ENCODE peak calls at places on chromosome 3, in six cellular contexts. One of them, this sample, is unnamed.

GRCh38 chr3:17891139-17891850 is 148.9 kb upstream of the TBC1D5 start:
- DNase-seq in pancreas: no peak
- DNase-seq in K562: no peak
- DNase-seq in IMR-90: peak; percentile 8
- DNase-seq in neuronal stem cell: no peak
- DNase-seq in colonic mucosa: no peak
- DNase-seq in this sample: no peak

GRCh38 chr3:4343258-4343657 is 40.1 kb downstream of the SETMAR start:
- DNase-seq in pancreas: no peak
- DNase-seq in IMR-90: peak; percentile 67
- DNase-seq in colonic mucosa: no peak
- DNase-seq in neuronal stem cell: no peak
- DNase-seq in K562: no peak
- DNase-seq in this sample: no peak

GRCh38 chr3:186259612-186260383 is 102.2 kb downstream of the DGKG start:
- DNase-seq in neuronal stem cell: peak; percentile 62
- DNase-seq in IMR-90: peak; percentile 73
- DNase-seq in colonic mucosa: peak; percentile 58
- DNase-seq in pancreas: peak; percentile 65
- DNase-seq in K562: peak; percentile 77
- DNase-seq in this sample: peak; percentile 83

GRCh38 chr3:171508676-171509075 is 48.5 kb upstream of the TNIK start:
- DNase-seq in pancreas: no peak
- DNase-seq in K562: no peak
- DNase-seq in colonic mucosa: no peak
- DNase-seq in neuronal stem cell: no peak
- DNase-seq in IMR-90: no peak
- DNase-seq in this sample: no peak

GRCh38 chr3:157175678-157176077 is 15.7 kb upstream of the CCNL1 start:
- DNase-seq in colonic mucosa: peak; percentile 45
- DNase-seq in pancreas: peak; percentile 11
- DNase-seq in IMR-90: no peak
- DNase-seq in neuronal stem cell: no peak
- DNase-seq in K562: peak; percentile 68
- DNase-seq in this sample: no peak

GRCh38 chr3:136546718-136547117 is 205.5 kb downstream of the STAG1 start:
- DNase-seq in neuronal stem cell: no peak
- DNase-seq in pancreas: no peak
- DNase-seq in K562: peak; percentile 6
- DNase-seq in IMR-90: peak; percentile 22
- DNase-seq in colonic mucosa: no peak
- DNase-seq in this sample: no peak

GRCh38 chr3:166688665-166689064 is 691.4 kb downstream of the ZBBX start:
- DNase-seq in pancreas: no peak
- DNase-seq in colonic mucosa: no peak
- DNase-seq in neuronal stem cell: no peak
- DNase-seq in IMR-90: no peak
- DNase-seq in K562: no peak
- DNase-seq in this sample: no peak

GRCh38 chr3:190362258-190362657 is 25.7 kb upstream of the CLDN16 start:
- DNase-seq in neuronal stem cell: no peak
- DNase-seq in colonic mucosa: no peak
- DNase-seq in IMR-90: no peak
- DNase-seq in K562: no peak
- DNase-seq in pancreas: no peak
- DNase-seq in this sample: no peak

GRCh38 chr3:23629181-23629893 is 176.4 kb upstream of the UBE2E1 start:
- DNase-seq in neuronal stem cell: no peak
- DNase-seq in colonic mucosa: peak; percentile 49
- DNase-seq in pancreas: peak; percentile 6
- DNase-seq in IMR-90: peak; percentile 71
- DNase-seq in K562: no peak
- DNase-seq in this sample: no peak

GRCh38 chr3:122103821-122104514 is 48.8 kb downstream of the CD86 start:
- DNase-seq in neuronal stem cell: no peak
- DNase-seq in IMR-90: no peak
- DNase-seq in K562: no peak
- DNase-seq in colonic mucosa: no peak
- DNase-seq in pancreas: no peak
- DNase-seq in this sample: no peak

GRCh38 chr3:122101646-122102045 is 46.5 kb downstream of the CD86 start:
- DNase-seq in pancreas: no peak
- DNase-seq in IMR-90: peak; percentile 66
- DNase-seq in K562: no peak
- DNase-seq in neuronal stem cell: peak; percentile 43
- DNase-seq in colonic mucosa: peak; percentile 32
- DNase-seq in this sample: peak; percentile 10

GRCh38 chr3:122099255-122099654 is 44.1 kb downstream of the CD86 start:
- DNase-seq in colonic mucosa: no peak
- DNase-seq in pancreas: no peak
- DNase-seq in neuronal stem cell: no peak
- DNase-seq in K562: no peak
- DNase-seq in IMR-90: no peak
- DNase-seq in this sample: no peak

GRCh38 chr3:122102191-122102935 is 47.2 kb downstream of the CD86 start:
- DNase-seq in pancreas: no peak
- DNase-seq in IMR-90: no peak
- DNase-seq in colonic mucosa: no peak
- DNase-seq in K562: no peak
- DNase-seq in neuronal stem cell: no peak
- DNase-seq in this sample: no peak

GRCh38 chr3:122100591-122101491 is 45.7 kb downstream of the CD86 start:
- DNase-seq in colonic mucosa: no peak
- DNase-seq in IMR-90: no peak
- DNase-seq in neuronal stem cell: no peak
- DNase-seq in pancreas: no peak
- DNase-seq in K562: no peak
- DNase-seq in this sample: no peak
- H3K4me3 ChIP-seq in colonic mucosa: no peak overlapping the region
- H3K4me3 ChIP-seq in IMR-90: no peak overlapping the region
- H3K4me3 ChIP-seq in neuronal stem cell: no peak overlapping the region
- H3K4me3 ChIP-seq in pancreas: no peak overlapping the region
- H3K4me3 ChIP-seq in K562: no peak overlapping the region
- H3K4me3 ChIP-seq in this sample: no peak overlapping the region

GRCh38 chr3:31974454-31974853 is 6.6 kb downstream of the OSBPL10 start:
- DNase-seq in colonic mucosa: no peak
- DNase-seq in pancreas: no peak
- DNase-seq in IMR-90: peak; percentile 96
- DNase-seq in K562: no peak
- DNase-seq in neuronal stem cell: no peak
- DNase-seq in this sample: no peak
- H3K4me1 ChIP-seq in colonic mucosa: no peaks in the 10 kb centered on the region
- H3K4me1 ChIP-seq in pancreas: no peaks in the 10 kb centered on the region
- H3K4me1 ChIP-seq in IMR-90: peaks cover 3% of the 10 kb centered on the region
- H3K4me1 ChIP-seq in K562: no peaks in the 10 kb centered on the region
- H3K4me1 ChIP-seq in neuronal stem cell: peaks cover 3% of the 10 kb centered on the region
- H3K4me1 ChIP-seq in this sample: peaks cover 8% of the 10 kb centered on the region

GRCh38 chr3:138867996-138868395 is 33.3 kb upstream of the PIK3CB start:
- DNase-seq in K562: no peak
- DNase-seq in neuronal stem cell: no peak
- DNase-seq in colonic mucosa: no peak
- DNase-seq in IMR-90: no peak
- DNase-seq in pancreas: no peak
- DNase-seq in this sample: no peak

GRCh38 chr3:138861755-138862333 is 27.1 kb upstream of the PIK3CB start:
- DNase-seq in IMR-90: peak; percentile 81
- DNase-seq in K562: no peak
- DNase-seq in neuronal stem cell: peak; percentile 42
- DNase-seq in pancreas: no peak
- DNase-seq in colonic mucosa: no peak
- DNase-seq in this sample: no peak

GRCh38 chr3:138863776-138864113 is 29.0 kb upstream of the PIK3CB start:
- DNase-seq in neuronal stem cell: no peak
- DNase-seq in colonic mucosa: no peak
- DNase-seq in K562: no peak
- DNase-seq in IMR-90: no peak
- DNase-seq in pancreas: no peak
- DNase-seq in this sample: no peak

GRCh38 chr3:138862531-138862923 is 27.8 kb upstream of the PIK3CB start:
- DNase-seq in IMR-90: no peak
- DNase-seq in colonic mucosa: peak; percentile 54
- DNase-seq in K562: no peak
- DNase-seq in neuronal stem cell: no peak
- DNase-seq in pancreas: peak; percentile 88
- DNase-seq in this sample: peak; percentile 59

DNA sequence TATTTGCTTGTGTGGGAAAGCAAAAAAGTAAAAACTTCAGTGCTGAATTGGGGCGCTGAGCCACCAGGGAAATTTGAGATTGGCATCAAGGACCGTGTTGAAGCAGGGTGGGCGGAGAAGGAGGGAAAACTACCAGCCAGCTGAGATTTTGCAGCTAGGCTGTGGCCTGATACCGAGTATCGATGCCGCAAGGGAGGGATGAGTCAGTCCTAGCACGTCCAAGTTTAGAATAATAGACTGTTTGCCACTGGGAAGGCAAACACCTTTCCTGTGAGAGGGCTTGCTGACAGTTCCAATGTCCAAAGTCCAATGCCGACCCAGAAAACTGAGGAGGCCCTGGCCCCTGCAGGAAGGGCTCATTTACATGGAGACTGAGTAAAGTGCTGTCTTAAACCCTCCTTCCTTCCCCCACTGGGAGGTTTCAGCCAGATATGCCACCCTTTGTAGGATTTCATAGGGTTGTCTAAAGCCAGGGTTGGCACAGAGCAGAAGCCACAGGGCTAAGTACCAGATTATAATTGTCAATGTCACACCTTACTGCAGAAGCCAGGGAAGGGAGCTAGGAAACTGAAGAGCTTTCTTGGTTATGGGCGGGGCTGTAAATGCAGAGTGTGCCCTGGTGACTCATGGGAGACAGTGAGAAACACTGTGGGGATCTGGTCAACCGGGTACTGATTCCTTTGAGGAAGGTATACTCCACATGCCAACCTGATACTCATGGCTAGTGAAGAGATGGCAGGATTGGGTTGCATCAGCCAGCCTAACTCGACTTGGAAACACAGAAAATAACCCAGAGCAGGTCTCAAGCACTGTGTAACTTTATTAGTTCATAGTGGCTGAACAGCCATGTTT is 28.4 kb upstream of the PIK3CB start:
- DNase-seq in K562: peak; percentile 62
- DNase-seq in neuronal stem cell: no peak
- DNase-seq in IMR-90: peak; percentile 76
- DNase-seq in pancreas: peak; percentile 85
- DNase-seq in colonic mucosa: peak; percentile 82
- DNase-seq in this sample: no peak
- H3K4me3 ChIP-seq in K562: no peak overlapping the region
- H3K4me3 ChIP-seq in neuronal stem cell: peak overlapping the region; percentile 43
- H3K4me3 ChIP-seq in IMR-90: no peak overlapping the region
- H3K4me3 ChIP-seq in pancreas: peak overlapping the region; percentile 15
- H3K4me3 ChIP-seq in colonic mucosa: no peak overlapping the region
- H3K4me3 ChIP-seq in this sample: no peak overlapping the region

DNA sequence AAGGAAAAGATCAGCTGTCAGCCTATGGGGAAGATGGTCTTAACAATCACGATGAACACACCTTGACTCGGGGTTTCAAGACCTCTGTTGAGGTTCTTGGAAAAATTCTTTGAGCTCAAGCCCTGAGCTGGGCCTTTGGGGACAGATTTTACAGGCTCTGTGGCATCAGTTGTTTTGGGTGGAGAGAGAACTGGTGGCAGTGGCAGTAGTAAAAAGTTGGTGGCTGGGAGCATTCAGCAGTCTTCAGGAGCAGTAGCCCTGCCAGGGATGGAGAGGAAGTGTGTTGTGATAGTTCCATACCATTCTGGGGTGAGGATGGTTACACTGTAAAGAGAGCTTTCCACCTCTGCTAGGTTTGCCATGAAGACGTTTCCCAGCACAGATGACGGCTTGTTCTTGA is 4.9 kb upstream of the KY start:
- DNase-seq in colonic mucosa: no peak
- DNase-seq in K562: no peak
- DNase-seq in neuronal stem cell: no peak
- DNase-seq in pancreas: no peak
- DNase-seq in IMR-90: no peak
- DNase-seq in this sample: no peak
- H3K4me1 ChIP-seq in colonic mucosa: no peaks in the 10 kb centered on the region
- H3K4me1 ChIP-seq in K562: no peaks in the 10 kb centered on the region
- H3K4me1 ChIP-seq in neuronal stem cell: peaks cover 7% of the 10 kb centered on the region
- H3K4me1 ChIP-seq in pancreas: peaks cover 3% of the 10 kb centered on the region
- H3K4me1 ChIP-seq in IMR-90: no peaks in the 10 kb centered on the region
- H3K4me1 ChIP-seq in this sample: peaks cover 6% of the 10 kb centered on the region

GRCh38 chr3:143155756-143156155 is 36.2 kb downstream of the CHST2 start:
- DNase-seq in neuronal stem cell: no peak
- DNase-seq in K562: no peak
- DNase-seq in IMR-90: no peak
- DNase-seq in colonic mucosa: no peak
- DNase-seq in pancreas: no peak
- DNase-seq in this sample: no peak

GRCh38 chr3:143146875-143147274 is 27.3 kb downstream of the CHST2 start:
- DNase-seq in colonic mucosa: no peak
- DNase-seq in IMR-90: no peak
- DNase-seq in K562: no peak
- DNase-seq in neuronal stem cell: no peak
- DNase-seq in pancreas: no peak
- DNase-seq in this sample: no peak

GRCh38 chr3:143150076-143150475 is 30.5 kb downstream of the CHST2 start:
- DNase-seq in pancreas: no peak
- DNase-seq in IMR-90: no peak
- DNase-seq in K562: no peak
- DNase-seq in colonic mucosa: no peak
- DNase-seq in neuronal stem cell: no peak
- DNase-seq in this sample: no peak

GRCh38 chr3:143150979-143151726 is 31.6 kb downstream of the CHST2 start:
- DNase-seq in K562: no peak
- DNase-seq in colonic mucosa: no peak
- DNase-seq in IMR-90: no peak
- DNase-seq in pancreas: no peak
- DNase-seq in neuronal stem cell: no peak
- DNase-seq in this sample: no peak

GRCh38 chr3:143152043-143152442 is 32.5 kb downstream of the CHST2 start:
- DNase-seq in colonic mucosa: no peak
- DNase-seq in K562: no peak
- DNase-seq in neuronal stem cell: no peak
- DNase-seq in IMR-90: no peak
- DNase-seq in pancreas: no peak
- DNase-seq in this sample: no peak
- H3K4me3 ChIP-seq in colonic mucosa: no peak overlapping the region
- H3K4me3 ChIP-seq in K562: no peak overlapping the region
- H3K4me3 ChIP-seq in neuronal stem cell: no peak overlapping the region
- H3K4me3 ChIP-seq in IMR-90: no peak overlapping the region
- H3K4me3 ChIP-seq in pancreas: no peak overlapping the region
- H3K4me3 ChIP-seq in this sample: no peak overlapping the region

DNA sequence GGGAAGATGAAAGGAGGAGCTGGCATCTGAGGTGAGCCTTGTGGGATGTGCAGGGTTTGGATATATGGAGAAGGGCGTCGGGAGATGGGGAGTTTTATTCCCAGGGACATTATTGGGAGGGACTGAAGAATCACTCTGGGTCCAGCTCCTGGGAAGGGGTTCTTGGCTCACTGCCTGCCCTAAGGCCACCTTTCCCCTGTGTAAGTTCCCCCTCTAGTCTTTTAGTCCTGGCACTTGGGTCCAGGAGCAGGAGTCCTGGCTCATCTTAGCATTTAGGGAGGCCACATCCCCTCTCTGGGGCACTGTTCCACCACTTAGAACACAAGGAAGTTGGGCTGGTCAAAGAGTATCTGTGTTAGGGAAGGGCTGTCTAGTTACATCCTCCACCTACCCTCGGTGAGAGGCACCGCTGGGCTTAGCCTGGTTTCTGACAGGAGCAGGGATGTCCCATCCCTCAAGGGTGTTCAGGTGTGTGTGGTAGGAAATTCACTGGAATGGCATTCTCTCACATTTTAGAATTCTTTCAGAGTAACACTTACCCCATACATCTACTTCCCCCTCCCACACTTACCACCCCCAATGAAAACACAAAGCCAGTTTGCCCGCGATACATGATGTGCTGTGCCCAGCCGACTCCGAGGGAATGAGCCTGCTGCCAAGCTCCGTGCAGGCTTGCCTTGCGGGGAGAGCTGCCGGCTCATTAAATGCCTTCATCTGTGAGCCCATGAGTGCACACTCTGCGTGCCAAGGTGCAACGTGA is 86.7 kb downstream of the FAM43A start:
- DNase-seq in IMR-90: no peak
- DNase-seq in K562: no peak
- DNase-seq in colonic mucosa: no peak
- DNase-seq in pancreas: no peak
- DNase-seq in neuronal stem cell: no peak
- DNase-seq in this sample: no peak
- H3K4me1 ChIP-seq in IMR-90: no peaks in the 10 kb centered on the region
- H3K4me1 ChIP-seq in K562: peaks cover 4% of the 10 kb centered on the region
- H3K4me1 ChIP-seq in colonic mucosa: peaks cover 4% of the 10 kb centered on the region
- H3K4me1 ChIP-seq in pancreas: peaks cover 5% of the 10 kb centered on the region
- H3K4me1 ChIP-seq in neuronal stem cell: peaks cover 12% of the 10 kb centered on the region
- H3K4me1 ChIP-seq in this sample: peaks cover 5% of the 10 kb centered on the region

This sample was measured in HAP-1.